ENCODE peak calls at places on chromosomes 3 and 15, in four cellular contexts. D is psoas muscle, L is occipital lobe, F is AG04450. K is an unnamed sample.

GRCh38 chr15:97875513-97876285 is 84.8 kb upstream of the ARRDC4 start:
- DNase-seq in L (no peak), D (no peak), F (no peak), K (peak)

GRCh38 chr3:127611251-127611650 is 13.0 kb downstream of the MCM2 start:
- DNase-seq in L (no peak), D (no peak), F (no peak), K (no peak)

GRCh38 chr3:77460326-77460725 is 420.4 kb downstream of the ROBO2 start:
- DNase-seq in D (no peak), F (no peak), L (no peak), K (no peak)

GRCh38 chr15:73601449-73602425 is 31.5 kb downstream of the NPTN start:
- DNase-seq in L (peak), F (no peak), D (no peak), K (peak)

GRCh38 chr3:10665611-10666010 is 150.4 kb upstream of the SLC6A11 start:
- DNase-seq in D (no peak), L (no peak), F (no peak), K (peak)

GRCh38 chr3:168002786-168003368 is 92.8 kb downstream of the GOLIM4 start:
- DNase-seq in F (no peak), L (no peak), D (no peak), K (no peak)

GRCh38 chr15:29135702-29136426 is 133.8 kb downstream of the NSMCE3 start:
- DNase-seq in L (no peak), D (peak), F (no peak), K (no peak)

GRCh38 chr3:57577786-57578185 is 19.4 kb downstream of the ARF4 start:
- DNase-seq in L (no peak), D (no peak), F (no peak), K (no peak)

GRCh38 chr15:45660231-45660979 is 25.6 kb downstream of the SQOR start:
- DNase-seq in F (no peak), D (peak), L (no peak), K (no peak)

GRCh38 chr15:93029613-93030429 is 59.2 kb downstream of the RGMA start:
- DNase-seq in F (no peak), D (peak), L (no peak), K (peak)

GRCh38 chr3:128497305-128498126 is 4.5 kb upstream of the GATA2 start:
- DNase-seq in F (no peak), L (peak), D (peak), K (peak)

GRCh38 chr3:72384602-72385001 is 463.6 kb downstream of the SHQ1 start:
- DNase-seq in L (no peak), F (no peak), D (no peak), K (no peak)

GRCh38 chr3:68935778-68936177 is 3.4 kb upstream of the TAFA4 start:
- DNase-seq in D (no peak), F (no peak), L (no peak), K (no peak)

GRCh38 chr3:20930034-20930433 is 744.0 kb upstream of the SGO1 start:
- DNase-seq in F (no peak), D (no peak), L (no peak), K (peak)

GRCh38 chr3:127457094-127457475 is 133.4 kb downstream of the TPRA1 start:
- DNase-seq in F (no peak), D (peak), L (peak), K (no peak)

GRCh38 chr3:50815844-50816243 is 141.1 kb downstream of the DOCK3 start:
- DNase-seq in D (no peak), L (no peak), F (no peak), K (no peak)

GRCh38 chr15:60835974-60836373 is 357.0 kb upstream of the ICE2 start:
- DNase-seq in D (no peak), F (no peak), L (no peak), K (no peak)

GRCh38 chr3:194265505-194265892 is 85.6 kb downstream of the CPN2 start:
- DNase-seq in D (peak), F (peak), L (no peak), K (no peak)

GRCh38 chr3:11548721-11549131 is 95.0 kb downstream of the VGLL4 start:
- DNase-seq in D (no peak), F (no peak), L (no peak), K (peak)

GRCh38 chr15:100686725-100687488 is 84.5 kb downstream of the ASB7 start:
- DNase-seq in L (no peak), F (no peak), D (no peak), K (no peak)

K was measured in NCI-H524.